ENCODE peak calls at places on chromosomes 7 and 10, in nine cellular contexts. One of them, this sample, is unnamed.

GRCh38 chr10:62992145-62992721 is 140.9 kb upstream of the NRBF2 start:
- DNase-seq in psoas muscle: no peak
- DNase-seq in right atrium auricular region: no peak
- DNase-seq in fibroblast of lung: peak; percentile 92
- DNase-seq in body of pancreas: no peak
- DNase-seq in heart left ventricle: no peak
- DNase-seq in left ventricle myocardium inferior: no peak
- DNase-seq in neuronal stem cell: no peak
- DNase-seq in PC-3: peak; percentile 100
- DNase-seq in this sample: no peak

GRCh38 chr7:75762350-75762917 is 9.6 kb downstream of the CCL26 start:
- DNase-seq in left ventricle myocardium inferior: no peak
- DNase-seq in heart left ventricle: no peak
- DNase-seq in body of pancreas: no peak
- DNase-seq in psoas muscle: no peak
- DNase-seq in neuronal stem cell: peak; percentile 33
- DNase-seq in PC-3: peak; percentile 74
- DNase-seq in right atrium auricular region: no peak
- DNase-seq in fibroblast of lung: peak; percentile 85
- DNase-seq in this sample: no peak

GRCh38 chr10:88879754-88880286 is at the start of gene STAMBPL1:
- DNase-seq in left ventricle myocardium inferior: no peak
- DNase-seq in neuronal stem cell: no peak
- DNase-seq in fibroblast of lung: peak; percentile 39
- DNase-seq in right atrium auricular region: no peak
- DNase-seq in body of pancreas: peak; percentile 56
- DNase-seq in PC-3: peak; percentile 27
- DNase-seq in psoas muscle: peak; percentile 58
- DNase-seq in heart left ventricle: no peak
- DNase-seq in this sample: peak; percentile 76

GRCh38 chr10:116098411-116099019 is 174.5 kb downstream of the GFRA1 start:
- DNase-seq in psoas muscle: peak; percentile 43
- DNase-seq in body of pancreas: no peak
- DNase-seq in PC-3: no peak
- DNase-seq in heart left ventricle: no peak
- DNase-seq in left ventricle myocardium inferior: no peak
- DNase-seq in neuronal stem cell: no peak
- DNase-seq in right atrium auricular region: no peak
- DNase-seq in fibroblast of lung: no peak
- DNase-seq in this sample: no peak

GRCh38 chr7:155870334-155871180 is 58.3 kb upstream of the SHH start:
- DNase-seq in neuronal stem cell: no peak
- DNase-seq in PC-3: no peak
- DNase-seq in psoas muscle: no peak
- DNase-seq in fibroblast of lung: no peak
- DNase-seq in heart left ventricle: no peak
- DNase-seq in right atrium auricular region: no peak
- DNase-seq in body of pancreas: no peak
- DNase-seq in left ventricle myocardium inferior: no peak
- DNase-seq in this sample: no peak

GRCh38 chr10:51074238-51075028 is at the start of gene PRKG1:
- DNase-seq in neuronal stem cell: peak; percentile 84
- DNase-seq in left ventricle myocardium inferior: peak; percentile 80
- DNase-seq in heart left ventricle: peak; percentile 85
- DNase-seq in right atrium auricular region: peak; percentile 90
- DNase-seq in body of pancreas: peak; percentile 87
- DNase-seq in psoas muscle: peak; percentile 76
- DNase-seq in PC-3: peak; percentile 97
- DNase-seq in fibroblast of lung: peak; percentile 84
- DNase-seq in this sample: peak; percentile 27

GRCh38 chr7:98922392-98923107 is 44.2 kb downstream of the TRRAP start:
- DNase-seq in fibroblast of lung: peak; percentile 87
- DNase-seq in psoas muscle: no peak
- DNase-seq in heart left ventricle: no peak
- DNase-seq in neuronal stem cell: no peak
- DNase-seq in body of pancreas: peak; percentile 18
- DNase-seq in PC-3: no peak
- DNase-seq in left ventricle myocardium inferior: no peak
- DNase-seq in right atrium auricular region: peak; percentile 60
- DNase-seq in this sample: no peak

GRCh38 chr10:88702848-88703597 is 3.0 kb upstream of the LIPK start:
- DNase-seq in body of pancreas: peak; percentile 70
- DNase-seq in PC-3: no peak
- DNase-seq in left ventricle myocardium inferior: no peak
- DNase-seq in heart left ventricle: no peak
- DNase-seq in psoas muscle: no peak
- DNase-seq in fibroblast of lung: no peak
- DNase-seq in neuronal stem cell: no peak
- DNase-seq in right atrium auricular region: no peak
- DNase-seq in this sample: no peak

GRCh38 chr7:100886142-100886935 is 3.2 kb downstream of the UFSP1 start:
- DNase-seq in right atrium auricular region: no peak
- DNase-seq in PC-3: no peak
- DNase-seq in body of pancreas: no peak
- DNase-seq in heart left ventricle: peak; percentile 14
- DNase-seq in psoas muscle: no peak
- DNase-seq in neuronal stem cell: no peak
- DNase-seq in fibroblast of lung: no peak
- DNase-seq in left ventricle myocardium inferior: no peak
- DNase-seq in this sample: no peak

GRCh38 chr7:100888529-100888987 is 957 bp downstream of the UFSP1 start:
- DNase-seq in right atrium auricular region: no peak
- DNase-seq in neuronal stem cell: no peak
- DNase-seq in body of pancreas: no peak
- DNase-seq in PC-3: no peak
- DNase-seq in psoas muscle: no peak
- DNase-seq in heart left ventricle: peak; percentile 22
- DNase-seq in fibroblast of lung: no peak
- DNase-seq in left ventricle myocardium inferior: no peak
- DNase-seq in this sample: no peak

GRCh38 chr7:100887955-100888481 is 1.5 kb downstream of the UFSP1 start:
- DNase-seq in left ventricle myocardium inferior: no peak
- DNase-seq in body of pancreas: no peak
- DNase-seq in psoas muscle: no peak
- DNase-seq in neuronal stem cell: no peak
- DNase-seq in PC-3: no peak
- DNase-seq in fibroblast of lung: no peak
- DNase-seq in heart left ventricle: peak; percentile 15
- DNase-seq in right atrium auricular region: no peak
- DNase-seq in this sample: no peak

GRCh38 chr7:100886936-100887185 is 2.7 kb downstream of the UFSP1 start:
- DNase-seq in heart left ventricle: no peak
- DNase-seq in left ventricle myocardium inferior: no peak
- DNase-seq in PC-3: no peak
- DNase-seq in body of pancreas: no peak
- DNase-seq in fibroblast of lung: no peak
- DNase-seq in psoas muscle: no peak
- DNase-seq in neuronal stem cell: no peak
- DNase-seq in right atrium auricular region: no peak
- DNase-seq in this sample: no peak

GRCh38 chr7:100887186-100887954 is 2.1 kb downstream of the UFSP1 start:
- DNase-seq in right atrium auricular region: no peak
- DNase-seq in PC-3: no peak
- DNase-seq in neuronal stem cell: no peak
- DNase-seq in heart left ventricle: peak; percentile 43
- DNase-seq in fibroblast of lung: no peak
- DNase-seq in body of pancreas: no peak
- DNase-seq in psoas muscle: no peak
- DNase-seq in left ventricle myocardium inferior: no peak
- DNase-seq in this sample: no peak
- H3K27ac ChIP-seq in right atrium auricular region: no peak overlapping the region
- H3K27ac ChIP-seq in PC-3: no peak overlapping the region
- H3K27ac ChIP-seq in neuronal stem cell: no peak overlapping the region
- H3K27ac ChIP-seq in heart left ventricle: peak overlapping the region; percentile 87
- H3K27ac ChIP-seq in fibroblast of lung: no peak overlapping the region
- H3K27ac ChIP-seq in body of pancreas: no peak overlapping the region
- H3K27ac ChIP-seq in psoas muscle: peak overlapping the region; percentile 89
- H3K27ac ChIP-seq in left ventricle myocardium inferior: peak overlapping the region; percentile 36
- H3K27ac ChIP-seq in this sample: no peak overlapping the region

GRCh38 chr10:48692748-48693147 is 8.1 kb downstream of the WDFY4 start:
- DNase-seq in psoas muscle: no peak
- DNase-seq in right atrium auricular region: no peak
- DNase-seq in heart left ventricle: no peak
- DNase-seq in fibroblast of lung: no peak
- DNase-seq in neuronal stem cell: no peak
- DNase-seq in PC-3: no peak
- DNase-seq in left ventricle myocardium inferior: no peak
- DNase-seq in body of pancreas: no peak
- DNase-seq in this sample: no peak

GRCh38 chr10:48694371-48695030 is 9.8 kb downstream of the WDFY4 start:
- DNase-seq in neuronal stem cell: no peak
- DNase-seq in body of pancreas: no peak
- DNase-seq in heart left ventricle: no peak
- DNase-seq in psoas muscle: no peak
- DNase-seq in PC-3: no peak
- DNase-seq in left ventricle myocardium inferior: no peak
- DNase-seq in fibroblast of lung: no peak
- DNase-seq in right atrium auricular region: no peak
- DNase-seq in this sample: no peak

GRCh38 chr10:48693206-48693605 is 8.5 kb downstream of the WDFY4 start:
- DNase-seq in body of pancreas: no peak
- DNase-seq in neuronal stem cell: no peak
- DNase-seq in psoas muscle: no peak
- DNase-seq in heart left ventricle: no peak
- DNase-seq in PC-3: no peak
- DNase-seq in fibroblast of lung: no peak
- DNase-seq in right atrium auricular region: no peak
- DNase-seq in left ventricle myocardium inferior: no peak
- DNase-seq in this sample: no peak

GRCh38 chr10:48691812-48692528 is 7.3 kb downstream of the WDFY4 start:
- DNase-seq in right atrium auricular region: no peak
- DNase-seq in heart left ventricle: no peak
- DNase-seq in neuronal stem cell: no peak
- DNase-seq in psoas muscle: no peak
- DNase-seq in PC-3: no peak
- DNase-seq in left ventricle myocardium inferior: no peak
- DNase-seq in body of pancreas: no peak
- DNase-seq in fibroblast of lung: no peak
- DNase-seq in this sample: no peak

DNA sequence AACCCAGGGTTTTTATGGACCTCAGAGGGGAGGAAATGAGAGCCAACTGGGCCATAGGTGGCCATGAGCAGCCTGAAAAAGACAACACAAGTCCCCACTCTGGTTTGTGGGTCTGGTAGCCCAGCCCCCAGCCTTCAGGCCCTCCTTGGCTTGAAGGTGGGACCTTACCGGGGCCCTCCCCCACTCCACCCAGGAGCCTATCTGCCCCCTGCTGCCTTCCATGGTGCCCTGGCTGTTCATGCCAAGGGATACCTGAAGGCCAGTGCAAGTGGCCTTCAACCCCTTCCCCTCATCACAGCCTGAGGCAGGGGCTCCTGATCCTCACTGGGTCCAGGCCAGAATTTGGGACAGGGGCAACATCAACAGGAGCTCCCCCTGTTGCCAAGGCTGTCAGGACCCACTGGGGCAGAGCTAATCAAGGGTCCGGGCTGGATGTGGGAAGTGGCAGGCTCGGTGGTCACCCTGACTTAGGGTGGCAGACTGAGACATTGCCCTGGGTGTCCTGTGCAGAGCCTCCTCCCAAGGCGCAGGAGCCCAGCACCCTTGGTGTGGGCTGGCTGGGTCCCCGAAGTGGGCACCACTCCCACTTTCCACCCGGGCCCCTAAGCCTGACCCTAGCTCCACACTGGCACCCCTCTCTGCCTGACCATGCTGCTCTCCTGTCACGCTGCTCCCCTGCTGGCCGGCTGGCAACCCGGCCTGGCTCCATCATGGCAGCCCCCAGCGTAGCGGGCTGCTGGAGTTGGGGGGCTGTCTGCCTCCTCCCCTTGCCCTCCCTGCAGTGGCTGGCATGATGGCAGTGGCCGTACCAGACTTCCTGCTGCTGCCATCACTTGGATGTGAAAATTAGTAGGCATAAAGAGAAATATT is 6.4 kb downstream of the WDFY4 start:
- DNase-seq in right atrium auricular region: no peak
- DNase-seq in neuronal stem cell: no peak
- DNase-seq in left ventricle myocardium inferior: no peak
- DNase-seq in psoas muscle: no peak
- DNase-seq in body of pancreas: no peak
- DNase-seq in PC-3: no peak
- DNase-seq in heart left ventricle: no peak
- DNase-seq in fibroblast of lung: no peak
- DNase-seq in this sample: no peak
- H3K36me3 ChIP-seq in right atrium auricular region: no peaks in the 10 kb centered on the region
- H3K36me3 ChIP-seq in neuronal stem cell: no peaks in the 10 kb centered on the region
- H3K36me3 ChIP-seq in left ventricle myocardium inferior: no peaks in the 10 kb centered on the region
- H3K36me3 ChIP-seq in psoas muscle: no peaks in the 10 kb centered on the region
- H3K36me3 ChIP-seq in body of pancreas: no peaks in the 10 kb centered on the region
- H3K36me3 ChIP-seq in PC-3: no peaks in the 10 kb centered on the region
- H3K36me3 ChIP-seq in heart left ventricle: no peaks in the 10 kb centered on the region
- H3K36me3 ChIP-seq in fibroblast of lung: no peaks in the 10 kb centered on the region
- H3K36me3 ChIP-seq in this sample: no peaks in the 10 kb centered on the region

GRCh38 chr10:112831826-112832225 is 118.2 kb upstream of the TCF7L2 start:
- DNase-seq in right atrium auricular region: no peak
- DNase-seq in heart left ventricle: no peak
- DNase-seq in neuronal stem cell: no peak
- DNase-seq in body of pancreas: no peak
- DNase-seq in psoas muscle: no peak
- DNase-seq in left ventricle myocardium inferior: no peak
- DNase-seq in PC-3: no peak
- DNase-seq in fibroblast of lung: no peak
- DNase-seq in this sample: no peak

GRCh38 chr10:112835933-112836564 is 114.0 kb upstream of the TCF7L2 start:
- DNase-seq in psoas muscle: peak; percentile 39
- DNase-seq in body of pancreas: peak; percentile 58
- DNase-seq in neuronal stem cell: no peak
- DNase-seq in heart left ventricle: peak; percentile 45
- DNase-seq in right atrium auricular region: peak; percentile 79
- DNase-seq in left ventricle myocardium inferior: peak; percentile 38
- DNase-seq in fibroblast of lung: peak; percentile 47
- DNase-seq in PC-3: no peak
- DNase-seq in this sample: no peak

GRCh38 chr10:112832959-112833358 is 117.1 kb upstream of the TCF7L2 start:
- DNase-seq in left ventricle myocardium inferior: no peak
- DNase-seq in neuronal stem cell: no peak
- DNase-seq in body of pancreas: no peak
- DNase-seq in heart left ventricle: no peak
- DNase-seq in fibroblast of lung: no peak
- DNase-seq in right atrium auricular region: no peak
- DNase-seq in PC-3: no peak
- DNase-seq in psoas muscle: no peak
- DNase-seq in this sample: no peak

GRCh38 chr10:112834661-112835060 is 115.4 kb upstream of the TCF7L2 start:
- DNase-seq in left ventricle myocardium inferior: no peak
- DNase-seq in right atrium auricular region: no peak
- DNase-seq in heart left ventricle: peak; percentile 39
- DNase-seq in psoas muscle: peak; percentile 21
- DNase-seq in PC-3: no peak
- DNase-seq in body of pancreas: no peak
- DNase-seq in neuronal stem cell: no peak
- DNase-seq in fibroblast of lung: no peak
- DNase-seq in this sample: no peak

DNA sequence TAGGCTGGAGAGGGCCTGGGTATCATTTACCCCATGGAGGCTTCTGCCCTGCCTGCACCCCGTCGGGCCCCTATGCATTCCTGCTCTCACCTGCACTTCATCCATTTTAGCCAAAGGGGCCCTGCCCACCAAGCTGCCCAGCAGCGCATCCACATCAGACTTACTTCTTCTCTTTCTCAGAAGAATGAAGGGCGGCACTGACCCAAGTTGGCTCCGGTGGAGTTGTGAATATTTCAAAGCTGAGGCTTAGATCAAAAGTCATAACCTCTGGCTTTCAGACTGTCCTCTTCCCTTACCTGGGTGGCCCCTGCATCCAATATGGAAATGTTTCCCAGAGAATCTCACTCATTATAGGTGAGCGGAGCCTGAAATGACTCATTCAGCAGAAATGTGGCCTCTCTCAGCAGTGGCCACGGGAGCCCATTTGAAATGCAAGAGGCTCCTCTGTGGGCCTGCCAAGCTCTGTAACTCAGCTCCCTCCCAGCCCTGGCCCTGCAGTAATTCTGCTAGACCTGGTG is 117.6 kb upstream of the TCF7L2 start:
- DNase-seq in body of pancreas: peak; percentile 35
- DNase-seq in neuronal stem cell: no peak
- DNase-seq in left ventricle myocardium inferior: no peak
- DNase-seq in psoas muscle: no peak
- DNase-seq in right atrium auricular region: no peak
- DNase-seq in PC-3: peak; percentile 53
- DNase-seq in heart left ventricle: no peak
- DNase-seq in fibroblast of lung: no peak
- DNase-seq in this sample: no peak
- H3K4me3 ChIP-seq in body of pancreas: no peak overlapping the region
- H3K4me3 ChIP-seq in neuronal stem cell: no peak overlapping the region
- H3K4me3 ChIP-seq in left ventricle myocardium inferior: no peak overlapping the region
- H3K4me3 ChIP-seq in psoas muscle: no peak overlapping the region
- H3K4me3 ChIP-seq in right atrium auricular region: no peak overlapping the region
- H3K4me3 ChIP-seq in PC-3: no peak overlapping the region
- H3K4me3 ChIP-seq in heart left ventricle: no peak overlapping the region
- H3K4me3 ChIP-seq in fibroblast of lung: no peak overlapping the region
- H3K4me3 ChIP-seq in this sample: no peak overlapping the region

DNA sequence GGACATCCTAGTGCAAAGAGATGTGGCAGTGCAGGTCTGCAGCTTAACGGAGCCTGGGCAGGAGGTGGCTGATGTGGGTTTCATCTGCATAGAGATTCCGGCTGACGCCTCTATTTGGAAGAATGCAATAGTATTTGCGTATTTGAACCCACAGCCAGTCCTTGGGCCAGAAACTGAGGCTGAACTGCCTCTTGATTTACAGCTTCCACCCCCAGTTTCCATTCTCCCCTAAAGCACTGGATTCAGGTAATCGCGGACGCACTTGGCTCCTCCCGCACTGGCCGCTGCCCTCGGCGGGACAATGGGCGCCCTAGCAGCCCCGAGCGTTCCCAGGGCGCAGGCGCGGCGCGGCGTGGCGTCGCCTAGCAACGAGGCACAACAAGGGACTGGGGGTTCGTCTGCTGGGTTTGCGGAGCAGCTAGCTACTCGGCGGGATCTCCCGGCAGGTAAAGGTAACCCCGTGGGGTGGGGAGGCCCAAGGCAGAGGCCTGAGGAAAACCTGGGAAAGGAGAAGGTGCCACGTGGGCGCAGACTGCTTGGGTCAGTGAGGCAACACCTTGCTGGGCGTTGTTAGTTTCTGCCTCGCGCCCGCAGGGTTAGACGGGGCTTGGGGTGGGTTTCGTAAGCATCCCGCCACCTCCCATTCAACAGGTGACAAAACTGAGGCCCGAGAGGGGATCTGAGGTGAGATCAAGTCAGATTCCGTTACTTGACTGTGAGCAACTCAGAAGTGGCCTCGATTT is at the start of gene ARMC3:
- DNase-seq in heart left ventricle: peak; percentile 71
- DNase-seq in PC-3: peak; percentile 57
- DNase-seq in neuronal stem cell: peak; percentile 82
- DNase-seq in fibroblast of lung: peak; percentile 16
- DNase-seq in body of pancreas: peak; percentile 82
- DNase-seq in left ventricle myocardium inferior: peak; percentile 58
- DNase-seq in psoas muscle: peak; percentile 52
- DNase-seq in right atrium auricular region: peak; percentile 69
- DNase-seq in this sample: peak; percentile 74
- H3K27ac ChIP-seq in heart left ventricle: no peak within 1 kb of the TSS
- H3K27ac ChIP-seq in PC-3: no peak within 1 kb of the TSS
- H3K27ac ChIP-seq in neuronal stem cell: no peak within 1 kb of the TSS
- H3K27ac ChIP-seq in fibroblast of lung: no peak within 1 kb of the TSS
- H3K27ac ChIP-seq in body of pancreas: no peak within 1 kb of the TSS
- H3K27ac ChIP-seq in left ventricle myocardium inferior: no peak within 1 kb of the TSS
- H3K27ac ChIP-seq in psoas muscle: no peak within 1 kb of the TSS
- H3K27ac ChIP-seq in right atrium auricular region: no peak within 1 kb of the TSS
- H3K27ac ChIP-seq in this sample: no peak within 1 kb of the TSS